ENCODE peak calls at places on chromosomes 7 and 10, in five cellular contexts. A is right lobe of liver, L is T1000, J is astrocyte of the spinal cord, V is posterior vena cava. G is an unnamed sample.

GRCh38 chr7:22566592-22566991 is 66.6 kb upstream of the STEAP1B start:
- DNase-seq in A (no peak), L (no peak), J (no peak), V (no peak), G (no peak)

GRCh38 chr10:48981310-48981907 is 41.8 kb upstream of the LRRC18 start:
- DNase-seq in A (peak), L (no peak), J (peak), V (no peak), G (peak)

GRCh38 chr7:157485361-157485831 is 148.6 kb downstream of the DNAJB6 start:
- DNase-seq in A (no peak), L (no peak), J (no peak), V (no peak), G (no peak)

GRCh38 chr7:73707045-73707631 is 12.3 kb downstream of the STX1A start:
- DNase-seq in A (no peak), L (peak), J (peak), V (no peak), G (peak)

GRCh38 chr10:104327745-104328635 is 10.3 kb downstream of the ITPRIP start:
- DNase-seq in A (no peak), L (peak), J (peak), V (no peak), G (peak)

GRCh38 chr7:73885975-73886798 is 25.2 kb downstream of the TMEM270 start:
- DNase-seq in A (no peak), L (no peak), J (peak), V (peak), G (peak)

GRCh38 chr7:20323587-20323986 is 7.1 kb upstream of the ITGB8 start:
- DNase-seq in A (no peak), L (no peak), J (no peak), V (no peak), G (no peak)

GRCh38 chr7:45203947-45204445 is 46.4 kb downstream of the RAMP3 start:
- DNase-seq in A (no peak), L (no peak), J (peak), V (no peak), G (no peak)

GRCh38 chr7:81232084-81232799 is 313.4 kb upstream of the SEMA3C start:
- DNase-seq in A (no peak), L (no peak), J (no peak), V (peak), G (no peak)

GRCh38 chr10:59587083-59587755 is 122.4 kb downstream of the SLC16A9 start:
- DNase-seq in A (no peak), L (no peak), J (no peak), V (no peak), G (no peak)

GRCh38 chr7:816751-817671 is 15.3 kb upstream of the SUN1 start:
- DNase-seq in A (no peak), L (peak), J (peak), V (peak), G (no peak)

GRCh38 chr10:124605001-124605370 is 139.2 kb downstream of the FAM53B start:
- DNase-seq in A (no peak), L (no peak), J (no peak), V (no peak), G (no peak)

G was measured in brain microvascular endothelial cell.